ENCODE peak calls at places on chromosomes 3 and 15, in five cellular contexts. One of them, this sample, is unnamed.

GRCh38 chr3:38039899-38040261 is 872 bp downstream of the DLEC1 start:
- DNase-seq in colonic mucosa: peak
- DNase-seq in upper lobe of left lung: no peak
- DNase-seq in BE2C: no peak
- DNase-seq in psoas muscle: peak
- DNase-seq in this sample: peak

GRCh38 chr3:102905826-102906225 is 471.0 kb downstream of the ZPLD1 start:
- DNase-seq in upper lobe of left lung: no peak
- DNase-seq in colonic mucosa: no peak
- DNase-seq in psoas muscle: no peak
- DNase-seq in BE2C: no peak
- DNase-seq in this sample: no peak

GRCh38 chr3:161305095-161305991 is 66.0 kb downstream of the SPTSSB start:
- DNase-seq in upper lobe of left lung: no peak
- DNase-seq in psoas muscle: no peak
- DNase-seq in BE2C: no peak
- DNase-seq in colonic mucosa: no peak
- DNase-seq in this sample: no peak

GRCh38 chr3:10387881-10388621 is 67.1 kb upstream of the SEC13 start:
- DNase-seq in psoas muscle: no peak
- DNase-seq in colonic mucosa: no peak
- DNase-seq in BE2C: no peak
- DNase-seq in upper lobe of left lung: no peak
- DNase-seq in this sample: no peak

GRCh38 chr15:70088427-70088826 is 9.3 kb downstream of the TLE3 start:
- DNase-seq in BE2C: no peak
- DNase-seq in psoas muscle: no peak
- DNase-seq in colonic mucosa: no peak
- DNase-seq in upper lobe of left lung: no peak
- DNase-seq in this sample: no peak

GRCh38 chr3:15205934-15206661 is at the start of gene CAPN7:
- DNase-seq in BE2C: peak
- DNase-seq in psoas muscle: peak
- DNase-seq in colonic mucosa: peak
- DNase-seq in upper lobe of left lung: peak
- DNase-seq in this sample: peak

GRCh38 chr15:79209690-79210089 is 72.8 kb upstream of the ANKRD34C start:
- DNase-seq in upper lobe of left lung: peak
- DNase-seq in BE2C: peak
- DNase-seq in colonic mucosa: no peak
- DNase-seq in psoas muscle: no peak
- DNase-seq in this sample: no peak

GRCh38 chr15:68843425-68844311 is 23.0 kb upstream of the ANP32A start:
- DNase-seq in colonic mucosa: no peak
- DNase-seq in upper lobe of left lung: peak
- DNase-seq in BE2C: peak
- DNase-seq in psoas muscle: no peak
- DNase-seq in this sample: peak

GRCh38 chr3:150073513-150073912 is 102.8 kb upstream of the PFN2 start:
- DNase-seq in upper lobe of left lung: no peak
- DNase-seq in psoas muscle: no peak
- DNase-seq in colonic mucosa: no peak
- DNase-seq in BE2C: no peak
- DNase-seq in this sample: no peak

GRCh38 chr15:59699810-59700431 is 10.8 kb upstream of the BNIP2 start:
- DNase-seq in colonic mucosa: no peak
- DNase-seq in upper lobe of left lung: no peak
- DNase-seq in psoas muscle: no peak
- DNase-seq in BE2C: no peak
- DNase-seq in this sample: no peak

GRCh38 chr3:56725175-56725574 is 42.1 kb upstream of the TASOR start:
- DNase-seq in upper lobe of left lung: no peak
- DNase-seq in BE2C: no peak
- DNase-seq in psoas muscle: no peak
- DNase-seq in colonic mucosa: no peak
- DNase-seq in this sample: no peak

GRCh38 chr3:79954756-79955155 is 187.0 kb upstream of the ROBO1 start:
- DNase-seq in BE2C: no peak
- DNase-seq in upper lobe of left lung: no peak
- DNase-seq in colonic mucosa: no peak
- DNase-seq in psoas muscle: no peak
- DNase-seq in this sample: no peak

GRCh38 chr3:134453631-134454030 is 32.2 kb downstream of the ANAPC13 start:
- DNase-seq in colonic mucosa: no peak
- DNase-seq in upper lobe of left lung: no peak
- DNase-seq in BE2C: no peak
- DNase-seq in psoas muscle: no peak
- DNase-seq in this sample: no peak

GRCh38 chr3:26989042-26989441 is 366.5 kb downstream of the LRRC3B start:
- DNase-seq in psoas muscle: no peak
- DNase-seq in upper lobe of left lung: no peak
- DNase-seq in BE2C: no peak
- DNase-seq in colonic mucosa: no peak
- DNase-seq in this sample: no peak

GRCh38 chr3:187186801-187187421 is 10.4 kb upstream of the RTP1 start:
- DNase-seq in BE2C: no peak
- DNase-seq in psoas muscle: peak
- DNase-seq in upper lobe of left lung: no peak
- DNase-seq in colonic mucosa: peak
- DNase-seq in this sample: no peak

GRCh38 chr3:24686764-24687163 is 192.1 kb upstream of the THRB start:
- DNase-seq in colonic mucosa: no peak
- DNase-seq in upper lobe of left lung: no peak
- DNase-seq in psoas muscle: no peak
- DNase-seq in BE2C: no peak
- DNase-seq in this sample: no peak

GRCh38 chr15:99343836-99344551 is 92.7 kb downstream of the LRRC28 start:
- DNase-seq in colonic mucosa: no peak
- DNase-seq in BE2C: peak
- DNase-seq in psoas muscle: peak
- DNase-seq in upper lobe of left lung: peak
- DNase-seq in this sample: peak

GRCh38 chr3:69568458-69568857 is 170.8 kb upstream of the MITF start:
- DNase-seq in BE2C: no peak
- DNase-seq in psoas muscle: no peak
- DNase-seq in upper lobe of left lung: no peak
- DNase-seq in colonic mucosa: no peak
- DNase-seq in this sample: no peak

GRCh38 chr15:80611543-80612080 is 83.5 kb upstream of the ABHD17C start:
- DNase-seq in colonic mucosa: no peak
- DNase-seq in upper lobe of left lung: no peak
- DNase-seq in BE2C: no peak
- DNase-seq in psoas muscle: no peak
- DNase-seq in this sample: no peak

GRCh38 chr3:107690522-107691138 is 167.9 kb downstream of the BBX start:
- DNase-seq in upper lobe of left lung: no peak
- DNase-seq in psoas muscle: no peak
- DNase-seq in colonic mucosa: no peak
- DNase-seq in BE2C: no peak
- DNase-seq in this sample: no peak

GRCh38 chr3:32177702-32178198 is 60.7 kb upstream of the CMTM8 start:
- DNase-seq in psoas muscle: no peak
- DNase-seq in colonic mucosa: peak
- DNase-seq in BE2C: peak
- DNase-seq in upper lobe of left lung: no peak
- DNase-seq in this sample: no peak

GRCh38 chr3:171352387-171352935 is 107.7 kb downstream of the TNIK start:
- DNase-seq in upper lobe of left lung: no peak
- DNase-seq in BE2C: no peak
- DNase-seq in colonic mucosa: no peak
- DNase-seq in psoas muscle: no peak
- DNase-seq in this sample: no peak

GRCh38 chr3:123884258-123884831 is at the start of gene MYLK:
- DNase-seq in psoas muscle: peak
- DNase-seq in colonic mucosa: peak
- DNase-seq in BE2C: peak
- DNase-seq in upper lobe of left lung: peak
- DNase-seq in this sample: no peak

GRCh38 chr3:36482259-36482658 is 102.0 kb downstream of the STAC start:
- DNase-seq in colonic mucosa: no peak
- DNase-seq in upper lobe of left lung: no peak
- DNase-seq in BE2C: no peak
- DNase-seq in psoas muscle: no peak
- DNase-seq in this sample: no peak

GRCh38 chr3:7710284-7710683 is 791.3 kb upstream of the LMCD1 start:
- DNase-seq in upper lobe of left lung: no peak
- DNase-seq in colonic mucosa: no peak
- DNase-seq in BE2C: no peak
- DNase-seq in psoas muscle: no peak
- DNase-seq in this sample: no peak

GRCh38 chr3:9399746-9400145 is 2.3 kb downstream of the SETD5 start:
- DNase-seq in colonic mucosa: peak
- DNase-seq in psoas muscle: peak
- DNase-seq in upper lobe of left lung: no peak
- DNase-seq in BE2C: peak
- DNase-seq in this sample: no peak

GRCh38 chr3:169640467-169641148 is 22.9 kb downstream of the MECOM start:
- DNase-seq in upper lobe of left lung: no peak
- DNase-seq in psoas muscle: no peak
- DNase-seq in BE2C: no peak
- DNase-seq in colonic mucosa: no peak
- DNase-seq in this sample: no peak

GRCh38 chr3:64673159-64673715 is 14.6 kb downstream of the ADAMTS9 start:
- DNase-seq in colonic mucosa: no peak
- DNase-seq in upper lobe of left lung: no peak
- DNase-seq in BE2C: no peak
- DNase-seq in psoas muscle: no peak
- DNase-seq in this sample: no peak

GRCh38 chr3:17852217-17852616 is 109.8 kb upstream of the TBC1D5 start:
- DNase-seq in psoas muscle: no peak
- DNase-seq in upper lobe of left lung: no peak
- DNase-seq in BE2C: no peak
- DNase-seq in colonic mucosa: no peak
- DNase-seq in this sample: no peak

GRCh38 chr15:83844742-83845141 is 190.8 kb downstream of the ADAMTSL3 start:
- DNase-seq in psoas muscle: peak
- DNase-seq in BE2C: no peak
- DNase-seq in colonic mucosa: no peak
- DNase-seq in upper lobe of left lung: no peak
- DNase-seq in this sample: no peak

GRCh38 chr3:103295974-103296570 is 861.3 kb downstream of the ZPLD1 start:
- DNase-seq in psoas muscle: no peak
- DNase-seq in upper lobe of left lung: no peak
- DNase-seq in BE2C: peak
- DNase-seq in colonic mucosa: no peak
- DNase-seq in this sample: no peak

GRCh38 chr15:68666120-68666811 is 87.5 kb downstream of the CORO2B start:
- DNase-seq in upper lobe of left lung: no peak
- DNase-seq in psoas muscle: no peak
- DNase-seq in colonic mucosa: no peak
- DNase-seq in BE2C: no peak
- DNase-seq in this sample: no peak

GRCh38 chr15:46732060-46732459 is 985.2 kb upstream of the SEMA6D start:
- DNase-seq in upper lobe of left lung: no peak
- DNase-seq in psoas muscle: no peak
- DNase-seq in colonic mucosa: no peak
- DNase-seq in BE2C: no peak
- DNase-seq in this sample: no peak
- TF ChIP-seq CTCF in upper lobe of left lung: no peak
- TF ChIP-seq CTCF in psoas muscle: no peak
- TF ChIP-seq CTCF in colonic mucosa: no peak
- TF ChIP-seq CTCF in BE2C: no peak
- TF ChIP-seq CTCF in this sample: no peak

GRCh38 chr3:168608926-168609325 is 513.2 kb upstream of the GOLIM4 start:
- DNase-seq in upper lobe of left lung: no peak
- DNase-seq in colonic mucosa: no peak
- DNase-seq in psoas muscle: no peak
- DNase-seq in BE2C: no peak
- DNase-seq in this sample: no peak
- TF ChIP-seq CTCF in upper lobe of left lung: no peak
- TF ChIP-seq CTCF in colonic mucosa: no peak
- TF ChIP-seq CTCF in psoas muscle: no peak
- TF ChIP-seq CTCF in BE2C: no peak
- TF ChIP-seq CTCF in this sample: no peak

GRCh38 chr15:77768107-77768506 is 135.4 kb upstream of the LINGO1 start:
- DNase-seq in psoas muscle: no peak
- DNase-seq in BE2C: no peak
- DNase-seq in upper lobe of left lung: no peak
- DNase-seq in colonic mucosa: no peak
- DNase-seq in this sample: no peak
- TF ChIP-seq CTCF in psoas muscle: no peak
- TF ChIP-seq CTCF in BE2C: no peak
- TF ChIP-seq CTCF in upper lobe of left lung: no peak
- TF ChIP-seq CTCF in colonic mucosa: no peak
- TF ChIP-seq CTCF in this sample: no peak

GRCh38 chr15:28900892-28901586 is 15.3 kb downstream of the APBA2 start:
- DNase-seq in upper lobe of left lung: no peak
- DNase-seq in colonic mucosa: no peak
- DNase-seq in psoas muscle: no peak
- DNase-seq in BE2C: no peak
- DNase-seq in this sample: no peak

GRCh38 chr15:28903555-28903954 is 17.8 kb downstream of the APBA2 start:
- DNase-seq in colonic mucosa: no peak
- DNase-seq in upper lobe of left lung: no peak
- DNase-seq in BE2C: no peak
- DNase-seq in psoas muscle: no peak
- DNase-seq in this sample: no peak

GRCh38 chr15:28901587-28901980 is 15.8 kb downstream of the APBA2 start:
- DNase-seq in psoas muscle: no peak
- DNase-seq in colonic mucosa: no peak
- DNase-seq in upper lobe of left lung: no peak
- DNase-seq in BE2C: no peak
- DNase-seq in this sample: no peak

GRCh38 chr15:28902856-28903255 is 17.1 kb downstream of the APBA2 start:
- DNase-seq in upper lobe of left lung: no peak
- DNase-seq in psoas muscle: no peak
- DNase-seq in BE2C: no peak
- DNase-seq in colonic mucosa: no peak
- DNase-seq in this sample: no peak

GRCh38 chr15:28901987-28902745 is 16.4 kb downstream of the APBA2 start:
- DNase-seq in upper lobe of left lung: no peak
- DNase-seq in psoas muscle: no peak
- DNase-seq in BE2C: no peak
- DNase-seq in colonic mucosa: no peak
- DNase-seq in this sample: no peak
- TF ChIP-seq CTCF in upper lobe of left lung: no peak
- TF ChIP-seq CTCF in psoas muscle: no peak
- TF ChIP-seq CTCF in BE2C: peak
- TF ChIP-seq CTCF in colonic mucosa: no peak
- TF ChIP-seq CTCF in this sample: no peak

DNA sequence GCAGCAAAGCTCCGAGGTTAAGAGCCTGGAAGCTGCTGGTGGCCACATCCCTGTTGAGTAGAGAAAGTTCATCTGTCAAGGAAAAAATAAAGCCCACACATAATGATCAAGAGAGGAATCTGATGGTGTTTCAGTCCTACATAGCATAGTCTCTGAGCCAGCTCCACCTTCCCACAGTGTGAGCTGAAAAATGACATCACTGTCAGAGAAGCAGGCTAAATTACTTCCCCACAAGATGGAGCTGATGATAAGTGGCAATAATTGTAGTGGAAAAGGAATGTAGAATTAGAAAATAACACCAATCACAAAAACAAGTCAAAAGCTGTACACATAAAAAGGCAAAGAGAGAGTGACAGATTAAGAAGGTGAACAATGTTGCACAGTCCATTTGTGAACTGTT is 84.5 kb downstream of the AQP9 start:
- DNase-seq in upper lobe of left lung: no peak
- DNase-seq in colonic mucosa: no peak
- DNase-seq in psoas muscle: no peak
- DNase-seq in BE2C: no peak
- DNase-seq in this sample: no peak
- TF ChIP-seq CTCF in upper lobe of left lung: no peak
- TF ChIP-seq CTCF in colonic mucosa: no peak
- TF ChIP-seq CTCF in psoas muscle: no peak
- TF ChIP-seq CTCF in BE2C: no peak
- TF ChIP-seq CTCF in this sample: no peak